ENCODE peak calls at places on chromosome 7, in six cellular contexts. K is psoas muscle, D is fibroblast of lung, N is osteoblast, R is WERI-Rb-1, M is IMR-90. P is an unnamed sample. For H3K27me3, the result is how much of the 10 kb centered on the place peaks cover.

GRCh38 chr7:158760936-158761335 is 56.3 kb upstream of the NCAPG2 start:
- DNase-seq in K (no peak), D (no peak), N (no peak), R (no peak), M (no peak), P (no peak)

GRCh38 chr7:117192108-117192507 is 130.8 kb downstream of the WNT2 start:
- DNase-seq in K (no peak), D (no peak), N (no peak), R (no peak), M (peak), P (no peak)

GRCh38 chr7:91242097-91242846 is 22.0 kb upstream of the FZD1 start:
- DNase-seq in K (no peak), D (peak), N (peak), R (no peak), M (peak), P (no peak)

GRCh38 chr7:142628945-142629344 is 120.3 kb upstream of the PRSS1 start:
- DNase-seq in K (no peak), D (no peak), N (no peak), R (no peak), M (no peak), P (no peak)

GRCh38 chr7:2209961-2210323 is 22.8 kb downstream of the MAD1L1 start:
- DNase-seq in K (no peak), D (no peak), N (no peak), R (no peak), M (no peak), P (no peak)

GRCh38 chr7:72492446-72492845 is 80.3 kb upstream of the CALN1 start:
- DNase-seq in K (no peak), D (no peak), N (no peak), R (no peak), M (no peak), P (no peak)

GRCh38 chr7:25012254-25012653 is 32.3 kb upstream of the OSBPL3 start:
- DNase-seq in K (no peak), D (no peak), N (no peak), R (no peak), M (no peak), P (no peak)

GRCh38 chr7:23369695-23370404 is 70.7 kb downstream of the MALSU1 start:
- DNase-seq in K (no peak), D (no peak), N (no peak), R (no peak), M (no peak), P (no peak)

GRCh38 chr7:41187322-41187721 is 515.6 kb downstream of the INHBA start:
- DNase-seq in K (no peak), D (no peak), N (peak), R (no peak), M (no peak), P (no peak)

GRCh38 chr7:133820584-133820983 is 306.6 kb upstream of the LRGUK start:
- DNase-seq in K (no peak), D (no peak), N (no peak), R (no peak), M (no peak), P (no peak)

GRCh38 chr7:116177009-116177408 is 33.3 kb upstream of the TES start:
- DNase-seq in K (no peak), D (peak), N (peak), R (no peak), M (peak), P (no peak)

DNA sequence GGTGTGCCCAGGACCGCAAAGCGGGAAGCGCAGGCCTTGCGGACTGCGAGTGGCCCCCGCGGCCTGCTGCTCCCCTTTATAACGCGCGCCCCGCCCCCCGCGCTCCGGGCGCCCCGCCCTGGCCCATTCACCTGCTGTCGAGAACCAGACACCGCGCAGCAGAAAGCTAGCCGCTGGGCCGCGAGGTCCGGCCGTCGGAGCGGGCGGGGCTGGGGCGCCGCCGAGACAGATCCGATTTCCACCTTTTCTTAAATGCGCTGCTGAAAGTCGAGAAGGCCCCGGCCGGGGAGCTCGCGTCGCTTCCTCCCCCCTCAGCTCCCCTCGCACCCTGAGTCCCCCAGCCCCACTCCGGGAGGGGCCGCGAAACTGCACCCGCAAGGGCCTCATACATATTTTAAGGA is 170.3 kb downstream of the NRF1 start:
- DNase-seq in K (no peak), D (no peak), N (peak), R (peak), M (no peak), P (no peak)
- H3K4me3 ChIP-seq in K (peak), D (no peak), N (no peak), R (peak), M (no peak), P (no peak)

GRCh38 chr7:128203710-128204214 is 37.3 kb upstream of the LEP start:
- DNase-seq in K (no peak), D (peak), N (peak), R (no peak), M (peak), P (no peak)

GRCh38 chr7:128203047-128203491 is 38.0 kb upstream of the LEP start:
- DNase-seq in K (no peak), D (no peak), N (peak), R (no peak), M (no peak), P (no peak)

GRCh38 chr7:128201690-128202085 is 39.4 kb upstream of the LEP start:
- DNase-seq in K (no peak), D (no peak), N (peak), R (no peak), M (no peak), P (no peak)

GRCh38 chr7:128201067-128201689 is 39.9 kb upstream of the LEP start:
- DNase-seq in K (no peak), D (no peak), N (peak), R (peak), M (no peak), P (no peak)

GRCh38 chr7:128202287-128202957 is 38.7 kb upstream of the LEP start:
- DNase-seq in K (no peak), D (no peak), N (peak), R (no peak), M (no peak), P (no peak)
- H3K27me3 ChIP-seq in K (half or more), D (half or more), N (half or more), R (under half), M (half or more), P (under half)

GRCh38 chr7:108973075-108973474 is 403.4 kb downstream of the DNAJB9 start:
- DNase-seq in K (no peak), D (peak), N (no peak), R (no peak), M (no peak), P (no peak)
- TF ChIP-seq CTCF in K (no peak), D (no peak), N (no peak), R (peak), M (no peak), P (no peak)

DNA sequence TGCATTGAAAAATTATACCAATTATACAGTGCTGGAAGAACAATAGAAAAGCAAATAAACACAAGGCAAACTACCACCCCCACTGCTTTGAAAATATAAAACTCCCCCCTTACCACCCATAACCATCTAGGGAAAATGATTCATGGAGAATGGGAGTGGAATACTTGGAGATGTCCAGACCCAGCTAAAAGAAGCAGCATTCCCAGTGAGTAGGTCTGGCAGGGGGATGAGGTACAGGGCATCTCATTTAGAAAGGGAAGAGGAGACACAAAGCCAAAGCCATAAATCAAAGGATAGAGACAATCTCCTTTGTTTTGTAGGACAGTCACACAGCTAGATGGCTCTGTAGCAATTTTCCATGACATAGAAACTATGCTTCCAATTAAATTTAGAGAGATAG is 36.0 kb upstream of the DGKI start:
- DNase-seq in K (no peak), D (peak), N (no peak), R (no peak), M (peak), P (no peak)
- H3K4me3 ChIP-seq in K (no peak), D (no peak), N (peak), R (no peak), M (no peak), P (no peak)

GRCh38 chr7:27237735-27238334 is 4.8 kb upstream of the EVX1 start:
- DNase-seq in K (no peak), D (peak), N (peak), R (no peak), M (peak), P (no peak)

GRCh38 chr7:27241189-27242045 is 1.2 kb upstream of the EVX1 start:
- DNase-seq in K (no peak), D (no peak), N (peak), R (no peak), M (no peak), P (no peak)

GRCh38 chr7:27242046-27242579 is 489 bp upstream of the EVX1 start:
- DNase-seq in K (no peak), D (no peak), N (peak), R (no peak), M (no peak), P (no peak)

GRCh38 chr7:27239780-27240731 is 2.5 kb upstream of the EVX1 start:
- DNase-seq in K (no peak), D (no peak), N (peak), R (no peak), M (no peak), P (no peak)

DNA sequence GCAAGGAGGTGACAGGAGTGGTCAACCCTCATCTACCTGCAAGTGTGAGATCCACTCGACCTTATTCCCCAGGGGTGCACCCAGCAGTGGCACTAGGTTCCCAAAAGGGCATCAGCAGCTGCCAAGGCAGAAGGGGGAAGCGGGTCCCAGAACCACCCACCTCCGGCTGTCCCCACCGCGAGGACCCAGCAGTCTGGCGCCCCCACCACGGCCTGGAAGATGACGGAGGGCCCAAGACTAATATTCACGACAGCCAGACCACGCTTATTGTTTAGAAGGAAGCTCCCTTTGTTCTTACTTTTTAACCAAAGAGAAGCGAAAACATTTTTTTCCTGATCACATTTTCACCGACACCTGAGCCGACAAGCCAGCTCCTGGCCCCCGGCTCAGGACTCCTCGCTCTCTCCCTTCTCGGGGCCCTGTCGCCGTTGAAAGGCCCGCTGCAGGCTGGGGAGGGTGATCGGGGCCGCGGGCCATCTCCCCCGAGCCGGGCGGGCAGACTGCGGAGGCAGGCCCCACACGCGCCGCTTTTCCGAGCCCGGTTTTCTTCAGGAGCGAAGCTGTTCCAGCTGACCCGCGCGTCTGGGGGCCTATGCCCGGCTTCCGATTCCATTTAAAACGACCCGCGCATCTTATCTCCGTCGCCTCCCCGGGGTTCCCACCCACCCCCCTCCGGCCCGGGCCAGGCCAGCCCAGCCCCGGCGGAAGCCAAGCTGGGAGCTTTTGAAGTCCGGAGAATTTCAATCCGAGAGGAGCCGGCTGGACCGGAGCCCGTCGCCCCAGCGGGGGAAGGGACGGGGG is 3.4 kb upstream of the EVX1 start:
- DNase-seq in K (no peak), D (no peak), N (no peak), R (no peak), M (no peak), P (no peak)
- H3K27me3 ChIP-seq in K (half or more), D (half or more), N (under half), R (half or more), M (half or more), P (under half)

GRCh38 chr7:66502230-66503035 is 126.2 kb upstream of the KCTD7 start:
- DNase-seq in K (no peak), D (no peak), N (no peak), R (no peak), M (no peak), P (no peak)
- TF ChIP-seq CTCF in K (no peak), D (no peak), N (peak), R (peak), M (no peak), P (peak)

GRCh38 chr7:42203336-42203735 is 33.7 kb downstream of the GLI3 start:
- DNase-seq in K (no peak), D (no peak), N (no peak), R (no peak), M (no peak), P (no peak)

GRCh38 chr7:42202601-42203000 is 34.4 kb downstream of the GLI3 start:
- DNase-seq in K (no peak), D (no peak), N (no peak), R (no peak), M (no peak), P (no peak)

GRCh38 chr7:42197391-42197790 is 39.6 kb downstream of the GLI3 start:
- DNase-seq in K (no peak), D (peak), N (no peak), R (no peak), M (peak), P (peak)

GRCh38 chr7:42198296-42198695 is 38.7 kb downstream of the GLI3 start:
- DNase-seq in K (no peak), D (peak), N (no peak), R (no peak), M (no peak), P (no peak)

DNA sequence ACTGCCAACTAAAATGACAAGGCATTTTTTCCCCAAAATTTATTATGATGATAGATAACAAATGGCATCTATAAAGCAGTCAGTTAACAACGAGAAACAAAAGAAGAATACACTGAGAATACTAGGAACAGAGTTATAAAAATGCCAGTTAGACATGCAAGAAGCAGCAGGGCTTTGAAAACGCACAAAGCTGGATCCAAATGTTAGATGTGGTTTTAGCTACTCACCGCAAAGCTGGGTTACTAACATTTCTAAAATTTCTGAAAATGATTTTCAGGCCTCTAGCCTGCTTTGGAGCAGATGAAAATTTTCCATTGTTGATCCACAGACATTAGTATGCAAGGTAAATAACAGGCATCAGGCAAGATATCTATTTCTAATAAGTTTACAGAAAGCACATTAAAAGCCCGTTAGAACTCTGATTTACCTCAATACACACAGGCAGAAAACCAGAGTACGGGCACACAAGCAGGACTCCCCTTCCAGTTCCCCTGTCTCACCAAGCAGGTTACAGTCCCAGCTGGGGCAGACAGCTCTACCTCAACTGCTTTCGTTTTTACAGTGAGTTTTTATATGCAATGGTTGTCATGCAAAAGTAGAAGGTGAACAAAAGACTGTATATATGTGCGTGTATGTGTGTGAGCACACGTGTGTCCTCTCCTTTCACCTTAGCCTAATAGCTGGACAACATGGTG is 37.9 kb downstream of the GLI3 start:
- DNase-seq in K (no peak), D (peak), N (no peak), R (no peak), M (no peak), P (peak)
- H3K4me3 ChIP-seq in K (no peak), D (no peak), N (no peak), R (no peak), M (no peak), P (no peak)

GRCh38 chr7:47565841-47566240 is 16.1 kb downstream of the TNS3 start:
- DNase-seq in K (no peak), D (peak), N (no peak), R (peak), M (no peak), P (no peak)
- H3K27me3 ChIP-seq in K (under half), D (under half), N (under half), R (under half), M (under half), P (under half)

DNA sequence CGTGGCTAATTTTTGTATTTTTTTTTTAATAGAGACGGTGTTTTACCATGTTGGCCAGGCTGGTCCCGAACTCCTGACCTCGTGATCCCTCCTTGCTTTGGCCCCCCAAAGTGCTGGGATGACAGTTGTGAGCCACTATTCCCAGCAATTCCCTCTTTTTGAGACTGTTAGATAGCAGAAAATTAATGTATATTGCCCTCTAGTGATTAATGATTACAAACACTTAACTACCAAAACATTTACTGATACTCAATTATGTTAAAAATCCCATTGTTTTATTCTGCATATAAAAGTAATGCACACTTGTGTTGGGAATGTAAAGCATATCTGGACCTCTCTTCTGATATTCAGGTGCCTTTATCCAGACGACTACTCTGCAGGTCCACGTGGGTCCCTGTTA is 41.2 kb upstream of the COBL start:
- DNase-seq in K (no peak), D (no peak), N (no peak), R (no peak), M (no peak), P (no peak)
- TF ChIP-seq CTCF in K (peak), D (no peak), N (no peak), R (no peak), M (no peak), P (no peak)

GRCh38 chr7:108248418-108248817 is 118.3 kb upstream of the LAMB4 start:
- DNase-seq in K (no peak), D (no peak), N (no peak), R (no peak), M (no peak), P (no peak)

GRCh38 chr7:108249458-108249857 is 119.3 kb upstream of the LAMB4 start:
- DNase-seq in K (no peak), D (no peak), N (no peak), R (no peak), M (no peak), P (no peak)

GRCh38 chr7:108246227-108246837 is 116.2 kb upstream of the LAMB4 start:
- DNase-seq in K (peak), D (peak), N (peak), R (no peak), M (peak), P (peak)

GRCh38 chr7:108248821-108249220 is 118.7 kb upstream of the LAMB4 start:
- DNase-seq in K (no peak), D (peak), N (no peak), R (no peak), M (no peak), P (no peak)

DNA sequence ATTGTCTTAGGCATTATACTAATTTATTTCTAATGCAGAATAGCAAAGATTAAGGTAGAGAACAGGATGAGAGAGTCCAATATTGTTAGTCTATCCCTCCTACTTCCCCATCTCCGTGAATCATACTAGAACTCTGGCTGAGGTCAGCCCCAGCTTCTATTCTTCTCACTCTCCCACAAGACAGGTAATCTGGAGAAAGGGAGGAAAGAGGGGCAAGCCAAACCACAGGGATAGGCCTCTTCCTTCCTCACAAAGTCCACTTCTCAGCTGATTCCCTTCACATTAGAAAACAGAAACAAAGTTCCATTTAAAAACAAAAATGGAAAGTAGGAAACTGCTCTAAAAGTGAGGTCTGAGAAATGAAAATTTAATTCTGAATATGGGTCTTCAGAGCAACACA is 117.5 kb upstream of the LAMB4 start:
- DNase-seq in K (no peak), D (peak), N (no peak), R (no peak), M (no peak), P (no peak)
- H3K4me3 ChIP-seq in K (no peak), D (no peak), N (no peak), R (no peak), M (no peak), P (no peak)

P was measured in BJ.